ENCODE peak calls at places on chromosomes 16 and 17, in nine cellular contexts. One of them, this sample, is unnamed.

GRCh38 chr17:859461-860195 is 77.5 kb downstream of the MRM3 start:
- DNase-seq in mucosa of descending colon: peak
- DNase-seq in cardiac fibroblast: peak
- DNase-seq in K562: no peak
- DNase-seq in ascending aorta: no peak
- DNase-seq in HFFc6: peak
- DNase-seq in cardiac muscle cell: no peak
- DNase-seq in astrocyte of the spinal cord: peak
- DNase-seq in lung: no peak
- DNase-seq in this sample: no peak

GRCh38 chr16:1919680-1919998 is 1.4 kb upstream of the HS3ST6 start:
- DNase-seq in astrocyte of the spinal cord: no peak
- DNase-seq in mucosa of descending colon: no peak
- DNase-seq in K562: no peak
- DNase-seq in cardiac fibroblast: no peak
- DNase-seq in ascending aorta: no peak
- DNase-seq in lung: no peak
- DNase-seq in cardiac muscle cell: no peak
- DNase-seq in HFFc6: no peak
- DNase-seq in this sample: no peak

GRCh38 chr17:3751836-3752235 is 28.1 kb downstream of the HASPIN start:
- DNase-seq in cardiac fibroblast: no peak
- DNase-seq in mucosa of descending colon: no peak
- DNase-seq in lung: no peak
- DNase-seq in astrocyte of the spinal cord: no peak
- DNase-seq in cardiac muscle cell: no peak
- DNase-seq in K562: no peak
- DNase-seq in HFFc6: no peak
- DNase-seq in ascending aorta: no peak
- DNase-seq in this sample: no peak

GRCh38 chr16:67148656-67149275 is 2.0 kb downstream of the B3GNT9 start:
- DNase-seq in lung: no peak
- DNase-seq in astrocyte of the spinal cord: no peak
- DNase-seq in mucosa of descending colon: no peak
- DNase-seq in HFFc6: no peak
- DNase-seq in cardiac muscle cell: no peak
- DNase-seq in cardiac fibroblast: no peak
- DNase-seq in ascending aorta: no peak
- DNase-seq in K562: no peak
- DNase-seq in this sample: no peak

GRCh38 chr16:88367560-88367959 is 15.2 kb upstream of the ZNF469 start:
- DNase-seq in cardiac fibroblast: no peak
- DNase-seq in lung: no peak
- DNase-seq in ascending aorta: no peak
- DNase-seq in K562: no peak
- DNase-seq in HFFc6: no peak
- DNase-seq in cardiac muscle cell: no peak
- DNase-seq in mucosa of descending colon: no peak
- DNase-seq in astrocyte of the spinal cord: no peak
- DNase-seq in this sample: no peak

GRCh38 chr16:90046122-90046970 is 27.1 kb upstream of the DBNDD1 start:
- DNase-seq in lung: no peak
- DNase-seq in astrocyte of the spinal cord: no peak
- DNase-seq in K562: no peak
- DNase-seq in cardiac muscle cell: no peak
- DNase-seq in HFFc6: no peak
- DNase-seq in mucosa of descending colon: no peak
- DNase-seq in ascending aorta: no peak
- DNase-seq in cardiac fibroblast: no peak
- DNase-seq in this sample: peak

GRCh38 chr16:12767897-12768296 is 35.8 kb downstream of the CPPED1 start:
- DNase-seq in lung: no peak
- DNase-seq in HFFc6: no peak
- DNase-seq in astrocyte of the spinal cord: peak
- DNase-seq in ascending aorta: no peak
- DNase-seq in K562: peak
- DNase-seq in mucosa of descending colon: no peak
- DNase-seq in cardiac muscle cell: peak
- DNase-seq in cardiac fibroblast: no peak
- DNase-seq in this sample: no peak

GRCh38 chr16:77599793-77600415 is 122.4 kb upstream of the NUDT7 start:
- DNase-seq in cardiac fibroblast: peak
- DNase-seq in astrocyte of the spinal cord: peak
- DNase-seq in HFFc6: peak
- DNase-seq in cardiac muscle cell: peak
- DNase-seq in K562: peak
- DNase-seq in ascending aorta: no peak
- DNase-seq in mucosa of descending colon: peak
- DNase-seq in lung: no peak
- DNase-seq in this sample: no peak

GRCh38 chr16:56645311-56645710 is 6.4 kb upstream of the MT1B start:
- DNase-seq in lung: no peak
- DNase-seq in K562: no peak
- DNase-seq in cardiac muscle cell: no peak
- DNase-seq in ascending aorta: no peak
- DNase-seq in HFFc6: no peak
- DNase-seq in mucosa of descending colon: no peak
- DNase-seq in cardiac fibroblast: no peak
- DNase-seq in astrocyte of the spinal cord: no peak
- DNase-seq in this sample: no peak

GRCh38 chr17:81589612-81590011 is 37.5 kb upstream of the FAAP100 start:
- DNase-seq in ascending aorta: no peak
- DNase-seq in astrocyte of the spinal cord: no peak
- DNase-seq in cardiac muscle cell: no peak
- DNase-seq in HFFc6: no peak
- DNase-seq in lung: no peak
- DNase-seq in mucosa of descending colon: no peak
- DNase-seq in cardiac fibroblast: no peak
- DNase-seq in K562: no peak
- DNase-seq in this sample: no peak

GRCh38 chr17:10127819-10128375 is 70.5 kb downstream of the GAS7 start:
- DNase-seq in mucosa of descending colon: peak
- DNase-seq in cardiac muscle cell: peak
- DNase-seq in astrocyte of the spinal cord: peak
- DNase-seq in ascending aorta: peak
- DNase-seq in HFFc6: peak
- DNase-seq in cardiac fibroblast: peak
- DNase-seq in K562: no peak
- DNase-seq in lung: peak
- DNase-seq in this sample: no peak
- TF ChIP-seq CTCF in mucosa of descending colon: no peak
- TF ChIP-seq CTCF in cardiac muscle cell: peak
- TF ChIP-seq CTCF in astrocyte of the spinal cord: no peak
- TF ChIP-seq CTCF in ascending aorta: no peak
- TF ChIP-seq CTCF in HFFc6: no peak
- TF ChIP-seq CTCF in cardiac fibroblast: no peak
- TF ChIP-seq CTCF in K562: no peak
- TF ChIP-seq CTCF in lung: no peak
- TF ChIP-seq CTCF in this sample: no peak

DNA sequence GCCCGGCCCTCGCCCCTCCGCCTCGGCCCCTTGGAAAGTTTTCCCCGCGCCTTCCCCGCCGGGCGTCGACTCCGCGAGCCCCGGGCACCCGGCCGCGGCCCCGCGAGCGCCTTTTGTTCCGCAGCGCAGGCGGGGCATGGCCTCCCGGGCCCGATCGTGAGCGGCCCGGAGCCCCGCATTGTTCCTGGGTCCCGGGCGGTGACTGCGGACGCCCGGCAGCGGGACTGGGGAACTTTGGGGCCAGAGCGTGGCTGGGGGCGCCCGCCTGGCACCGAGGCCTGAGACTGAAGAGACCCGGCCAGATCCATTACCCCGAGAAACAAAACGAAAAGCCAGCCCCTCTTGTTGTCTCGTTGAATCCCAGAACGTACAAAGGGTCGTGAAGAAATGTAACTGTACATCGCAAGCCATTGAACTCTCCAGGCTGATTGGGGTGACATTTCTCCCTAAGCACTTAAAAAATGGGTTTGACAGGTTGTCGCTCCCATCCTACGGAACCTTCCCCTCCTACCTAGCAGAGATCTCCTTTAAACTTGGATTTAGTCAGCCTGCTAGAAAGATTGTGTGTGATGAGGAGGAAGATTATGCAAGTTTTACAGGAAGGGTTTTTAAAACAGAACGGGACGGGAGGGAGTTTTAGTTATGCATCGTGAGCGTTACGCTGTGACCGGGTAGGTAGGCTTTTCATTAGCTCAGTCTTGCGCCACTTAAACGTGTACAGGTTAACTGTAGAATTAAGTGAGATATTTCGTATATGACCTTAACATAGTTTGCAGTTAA is 807 bp downstream of the METTL9 start:
- DNase-seq in mucosa of descending colon: peak
- DNase-seq in cardiac muscle cell: peak
- DNase-seq in HFFc6: peak
- DNase-seq in ascending aorta: no peak
- DNase-seq in cardiac fibroblast: peak
- DNase-seq in lung: no peak
- DNase-seq in astrocyte of the spinal cord: peak
- DNase-seq in K562: peak
- DNase-seq in this sample: no peak
- TF ChIP-seq CTCF in mucosa of descending colon: no peak
- TF ChIP-seq CTCF in cardiac muscle cell: no peak
- TF ChIP-seq CTCF in HFFc6: no peak
- TF ChIP-seq CTCF in ascending aorta: no peak
- TF ChIP-seq CTCF in cardiac fibroblast: no peak
- TF ChIP-seq CTCF in lung: no peak
- TF ChIP-seq CTCF in astrocyte of the spinal cord: no peak
- TF ChIP-seq CTCF in K562: peak
- TF ChIP-seq CTCF in this sample: no peak

GRCh38 chr17:16918443-16918842 is 53.5 kb downstream of the TNFRSF13B start:
- DNase-seq in cardiac fibroblast: no peak
- DNase-seq in K562: no peak
- DNase-seq in mucosa of descending colon: peak
- DNase-seq in ascending aorta: no peak
- DNase-seq in astrocyte of the spinal cord: no peak
- DNase-seq in HFFc6: no peak
- DNase-seq in cardiac muscle cell: no peak
- DNase-seq in lung: no peak
- DNase-seq in this sample: no peak

GRCh38 chr17:16917995-16918394 is 53.9 kb downstream of the TNFRSF13B start:
- DNase-seq in ascending aorta: no peak
- DNase-seq in K562: no peak
- DNase-seq in astrocyte of the spinal cord: no peak
- DNase-seq in HFFc6: no peak
- DNase-seq in lung: peak
- DNase-seq in mucosa of descending colon: no peak
- DNase-seq in cardiac fibroblast: no peak
- DNase-seq in cardiac muscle cell: no peak
- DNase-seq in this sample: no peak

GRCh38 chr17:16915752-16916556 is 56.0 kb downstream of the TNFRSF13B start:
- DNase-seq in cardiac fibroblast: peak
- DNase-seq in K562: peak
- DNase-seq in mucosa of descending colon: peak
- DNase-seq in lung: peak
- DNase-seq in ascending aorta: no peak
- DNase-seq in HFFc6: peak
- DNase-seq in astrocyte of the spinal cord: no peak
- DNase-seq in cardiac muscle cell: peak
- DNase-seq in this sample: peak

GRCh38 chr17:16919663-16920627 is 52.0 kb downstream of the TNFRSF13B start:
- DNase-seq in K562: no peak
- DNase-seq in mucosa of descending colon: no peak
- DNase-seq in astrocyte of the spinal cord: no peak
- DNase-seq in lung: no peak
- DNase-seq in cardiac fibroblast: no peak
- DNase-seq in ascending aorta: no peak
- DNase-seq in cardiac muscle cell: no peak
- DNase-seq in HFFc6: no peak
- DNase-seq in this sample: no peak

GRCh38 chr17:16916557-16916920 is 55.4 kb downstream of the TNFRSF13B start:
- DNase-seq in cardiac fibroblast: no peak
- DNase-seq in K562: no peak
- DNase-seq in cardiac muscle cell: no peak
- DNase-seq in mucosa of descending colon: no peak
- DNase-seq in lung: no peak
- DNase-seq in HFFc6: no peak
- DNase-seq in astrocyte of the spinal cord: no peak
- DNase-seq in ascending aorta: no peak
- DNase-seq in this sample: no peak
- TF ChIP-seq CTCF in cardiac fibroblast: no peak
- TF ChIP-seq CTCF in K562: no peak
- TF ChIP-seq CTCF in cardiac muscle cell: no peak
- TF ChIP-seq CTCF in mucosa of descending colon: no peak
- TF ChIP-seq CTCF in lung: no peak
- TF ChIP-seq CTCF in HFFc6: no peak
- TF ChIP-seq CTCF in astrocyte of the spinal cord: no peak
- TF ChIP-seq CTCF in ascending aorta: no peak
- TF ChIP-seq CTCF in this sample: no peak

GRCh38 chr17:82911822-82912221 is 72.0 kb upstream of the ZNF750 start:
- DNase-seq in lung: no peak
- DNase-seq in HFFc6: no peak
- DNase-seq in cardiac fibroblast: no peak
- DNase-seq in cardiac muscle cell: no peak
- DNase-seq in mucosa of descending colon: no peak
- DNase-seq in K562: peak
- DNase-seq in astrocyte of the spinal cord: no peak
- DNase-seq in ascending aorta: no peak
- DNase-seq in this sample: no peak

GRCh38 chr17:82907797-82908261 is 68.0 kb upstream of the ZNF750 start:
- DNase-seq in HFFc6: no peak
- DNase-seq in ascending aorta: no peak
- DNase-seq in cardiac fibroblast: no peak
- DNase-seq in K562: no peak
- DNase-seq in cardiac muscle cell: no peak
- DNase-seq in lung: no peak
- DNase-seq in astrocyte of the spinal cord: no peak
- DNase-seq in mucosa of descending colon: no peak
- DNase-seq in this sample: no peak

GRCh38 chr17:82910770-82911169 is 70.9 kb upstream of the ZNF750 start:
- DNase-seq in astrocyte of the spinal cord: no peak
- DNase-seq in K562: no peak
- DNase-seq in HFFc6: no peak
- DNase-seq in ascending aorta: no peak
- DNase-seq in cardiac muscle cell: no peak
- DNase-seq in lung: no peak
- DNase-seq in cardiac fibroblast: no peak
- DNase-seq in mucosa of descending colon: no peak
- DNase-seq in this sample: no peak

GRCh38 chr17:82910041-82910481 is 70.2 kb upstream of the ZNF750 start:
- DNase-seq in mucosa of descending colon: no peak
- DNase-seq in lung: no peak
- DNase-seq in K562: no peak
- DNase-seq in cardiac fibroblast: no peak
- DNase-seq in cardiac muscle cell: no peak
- DNase-seq in HFFc6: no peak
- DNase-seq in ascending aorta: no peak
- DNase-seq in astrocyte of the spinal cord: no peak
- DNase-seq in this sample: no peak

DNA sequence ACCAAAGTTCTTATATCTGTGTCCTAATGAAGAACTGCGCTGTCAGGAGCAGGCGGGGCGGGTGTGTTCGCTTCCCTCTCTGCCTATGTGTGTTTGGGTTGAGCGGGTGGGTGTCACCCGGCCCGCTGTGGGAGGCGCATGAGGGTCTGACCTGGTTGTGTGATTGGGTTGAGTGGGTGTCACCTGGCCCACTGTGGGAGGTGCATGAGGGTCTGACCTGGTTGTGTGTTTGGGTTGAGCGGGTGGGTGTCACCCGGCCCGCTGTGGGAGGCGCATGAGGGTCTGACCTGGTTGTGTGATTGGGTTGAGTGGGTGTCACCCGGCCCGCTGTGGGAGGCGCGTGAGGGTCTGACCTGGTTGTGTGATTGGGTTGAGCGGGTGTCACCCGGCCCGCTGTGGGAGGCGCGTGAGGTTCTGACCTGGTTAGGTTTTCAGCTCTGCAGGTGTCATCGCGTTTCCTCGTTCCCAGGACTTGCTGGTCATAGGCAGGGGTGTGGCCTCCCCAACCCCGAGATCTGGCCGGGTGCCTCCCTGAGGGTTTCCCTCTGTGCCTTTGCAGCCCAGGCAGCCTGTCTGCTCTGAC is 69.6 kb upstream of the ZNF750 start:
- DNase-seq in mucosa of descending colon: peak
- DNase-seq in HFFc6: no peak
- DNase-seq in cardiac fibroblast: no peak
- DNase-seq in lung: no peak
- DNase-seq in astrocyte of the spinal cord: no peak
- DNase-seq in ascending aorta: no peak
- DNase-seq in cardiac muscle cell: no peak
- DNase-seq in K562: peak
- DNase-seq in this sample: no peak
- TF ChIP-seq CTCF in mucosa of descending colon: no peak
- TF ChIP-seq CTCF in HFFc6: no peak
- TF ChIP-seq CTCF in cardiac fibroblast: no peak
- TF ChIP-seq CTCF in lung: no peak
- TF ChIP-seq CTCF in astrocyte of the spinal cord: no peak
- TF ChIP-seq CTCF in ascending aorta: no peak
- TF ChIP-seq CTCF in cardiac muscle cell: no peak
- TF ChIP-seq CTCF in K562: no peak
- TF ChIP-seq CTCF in this sample: no peak